ENCODE peak calls at places on chromosomes 4 and X, in six cellular contexts. One of them, this sample, is unnamed.
A peak's percentile ranks its signal among the peaks of the same experiment; 100 is the strongest.

GRCh38 chrX:140733766-140734342 is 24.3 kb downstream of the LINC00632 start:
- DNase-seq in DND-41: peak; percentile 10
- DNase-seq in nephron progenitor cell: peak; percentile 38
- DNase-seq in AG04450: no peak
- DNase-seq in tibial nerve: no peak
- DNase-seq in fibroblast of lung: peak; percentile 70
- DNase-seq in this sample: peak; percentile 12

GRCh38 chr4:110617095-110617494 is 5.8 kb downstream of the PITX2 start:
- DNase-seq in DND-41: no peak
- DNase-seq in nephron progenitor cell: no peak
- DNase-seq in AG04450: no peak
- DNase-seq in tibial nerve: no peak
- DNase-seq in fibroblast of lung: no peak
- DNase-seq in this sample: no peak

GRCh38 chrX:68945603-68946228 is 116.9 kb downstream of the EFNB1 start:
- DNase-seq in DND-41: peak; percentile 5
- DNase-seq in nephron progenitor cell: no peak
- DNase-seq in AG04450: no peak
- DNase-seq in tibial nerve: no peak
- DNase-seq in fibroblast of lung: peak; percentile 83
- DNase-seq in this sample: no peak

GRCh38 chrX:48278958-48279357 is 23.8 kb downstream of the SSX1 start:
- DNase-seq in DND-41: peak; percentile 3
- DNase-seq in nephron progenitor cell: no peak
- DNase-seq in AG04450: no peak
- DNase-seq in tibial nerve: peak; percentile 36
- DNase-seq in fibroblast of lung: no peak
- DNase-seq in this sample: peak; percentile 6

GRCh38 chr4:170025523-170026252 is 507 bp downstream of the MFAP3L start:
- DNase-seq in DND-41: no peak
- DNase-seq in nephron progenitor cell: no peak
- DNase-seq in AG04450: no peak
- DNase-seq in tibial nerve: no peak
- DNase-seq in fibroblast of lung: peak; percentile 15
- DNase-seq in this sample: no peak

GRCh38 chr4:54837576-54838140 is 179.9 kb downstream of the KIT start:
- DNase-seq in DND-41: no peak
- DNase-seq in nephron progenitor cell: no peak
- DNase-seq in AG04450: no peak
- DNase-seq in tibial nerve: no peak
- DNase-seq in fibroblast of lung: peak; percentile 6
- DNase-seq in this sample: no peak

GRCh38 chr4:82423245-82424054 is 6.8 kb downstream of the HNRNPDL start:
- DNase-seq in DND-41: no peak
- DNase-seq in nephron progenitor cell: no peak
- DNase-seq in AG04450: no peak
- DNase-seq in tibial nerve: no peak
- DNase-seq in fibroblast of lung: no peak
- DNase-seq in this sample: no peak

GRCh38 chrX:56975611-56976010 is 19.7 kb downstream of the SPIN3 start:
- DNase-seq in DND-41: peak; percentile 5
- DNase-seq in nephron progenitor cell: no peak
- DNase-seq in AG04450: no peak
- DNase-seq in tibial nerve: no peak
- DNase-seq in fibroblast of lung: no peak
- DNase-seq in this sample: peak; percentile 22

GRCh38 chr4:37882665-37883296 is 8.1 kb upstream of the TBC1D1 start:
- DNase-seq in DND-41: no peak
- DNase-seq in nephron progenitor cell: no peak
- DNase-seq in AG04450: no peak
- DNase-seq in tibial nerve: no peak
- DNase-seq in fibroblast of lung: no peak
- DNase-seq in this sample: no peak

GRCh38 chr4:140049024-140049923 is 104.7 kb downstream of the MAML3 start:
- DNase-seq in DND-41: peak; percentile 88
- DNase-seq in nephron progenitor cell: peak; percentile 50
- DNase-seq in AG04450: no peak
- DNase-seq in tibial nerve: no peak
- DNase-seq in fibroblast of lung: peak; percentile 59
- DNase-seq in this sample: peak; percentile 91

GRCh38 chr4:56658410-56659003 is 22.6 kb downstream of the HOPX start:
- DNase-seq in DND-41: no peak
- DNase-seq in nephron progenitor cell: no peak
- DNase-seq in AG04450: no peak
- DNase-seq in tibial nerve: no peak
- DNase-seq in fibroblast of lung: no peak
- DNase-seq in this sample: peak; percentile 31

GRCh38 chr4:112082954-112083586 is 62.2 kb upstream of the FAM241A start:
- DNase-seq in DND-41: no peak
- DNase-seq in nephron progenitor cell: no peak
- DNase-seq in AG04450: peak; percentile 21
- DNase-seq in tibial nerve: no peak
- DNase-seq in fibroblast of lung: peak; percentile 77
- DNase-seq in this sample: no peak

GRCh38 chr4:7268941-7269340 is 76.6 kb downstream of the SORCS2 start:
- DNase-seq in DND-41: no peak
- DNase-seq in nephron progenitor cell: no peak
- DNase-seq in AG04450: no peak
- DNase-seq in tibial nerve: no peak
- DNase-seq in fibroblast of lung: no peak
- DNase-seq in this sample: no peak

GRCh38 chrX:134542485-134542884 is 82.5 kb downstream of the HPRT1 start:
- DNase-seq in DND-41: peak; percentile 63
- DNase-seq in nephron progenitor cell: peak; percentile 13
- DNase-seq in AG04450: no peak
- DNase-seq in tibial nerve: no peak
- DNase-seq in fibroblast of lung: peak; percentile 80
- DNase-seq in this sample: peak; percentile 41

GRCh38 chrX:135914404-135914803 is 20.9 kb downstream of the SAGE1 start:
- DNase-seq in DND-41: no peak
- DNase-seq in nephron progenitor cell: no peak
- DNase-seq in AG04450: no peak
- DNase-seq in tibial nerve: no peak
- DNase-seq in fibroblast of lung: no peak
- DNase-seq in this sample: no peak

GRCh38 chrX:2732076-2732475 is 19.8 kb upstream of the XG start:
- DNase-seq in DND-41: no peak
- DNase-seq in nephron progenitor cell: no peak
- DNase-seq in AG04450: no peak
- DNase-seq in tibial nerve: no peak
- DNase-seq in fibroblast of lung: no peak
- DNase-seq in this sample: no peak

GRCh38 chr4:175562111-175562510 is 250.0 kb downstream of the GPM6A start:
- DNase-seq in DND-41: no peak
- DNase-seq in nephron progenitor cell: no peak
- DNase-seq in AG04450: no peak
- DNase-seq in tibial nerve: no peak
- DNase-seq in fibroblast of lung: no peak
- DNase-seq in this sample: no peak

GRCh38 chr4:54547299-54548097 is 110.3 kb upstream of the KIT start:
- DNase-seq in DND-41: no peak
- DNase-seq in nephron progenitor cell: no peak
- DNase-seq in AG04450: no peak
- DNase-seq in tibial nerve: no peak
- DNase-seq in fibroblast of lung: no peak
- DNase-seq in this sample: peak; percentile 23

GRCh38 chr4:52376107-52376704 is 282.9 kb downstream of the USP46 start:
- DNase-seq in DND-41: peak; percentile 29
- DNase-seq in nephron progenitor cell: peak; percentile 41
- DNase-seq in AG04450: peak; percentile 7
- DNase-seq in tibial nerve: no peak
- DNase-seq in fibroblast of lung: peak; percentile 68
- DNase-seq in this sample: peak; percentile 41

GRCh38 chrX:132622130-132622529 is 133.3 kb upstream of the MBNL3 start:
- DNase-seq in DND-41: no peak
- DNase-seq in nephron progenitor cell: no peak
- DNase-seq in AG04450: no peak
- DNase-seq in tibial nerve: no peak
- DNase-seq in fibroblast of lung: peak; percentile 43
- DNase-seq in this sample: no peak

GRCh38 chr4:140157341-140157740 is 3.4 kb upstream of the MAML3 start:
- DNase-seq in DND-41: no peak
- DNase-seq in nephron progenitor cell: no peak
- DNase-seq in AG04450: no peak
- DNase-seq in tibial nerve: no peak
- DNase-seq in fibroblast of lung: no peak
- DNase-seq in this sample: no peak

GRCh38 chr4:53596901-53597300 is 5.6 kb upstream of the LNX1 start:
- DNase-seq in DND-41: no peak
- DNase-seq in nephron progenitor cell: no peak
- DNase-seq in AG04450: no peak
- DNase-seq in tibial nerve: no peak
- DNase-seq in fibroblast of lung: no peak
- DNase-seq in this sample: no peak

GRCh38 chr4:87133183-87133582 is 87.2 kb downstream of the KLHL8 start:
- DNase-seq in DND-41: no peak
- DNase-seq in nephron progenitor cell: no peak
- DNase-seq in AG04450: no peak
- DNase-seq in tibial nerve: no peak
- DNase-seq in fibroblast of lung: no peak
- DNase-seq in this sample: no peak

GRCh38 chr4:52659722-52660261 is 691 bp upstream of the USP46 start:
- DNase-seq in DND-41: peak; percentile 11
- DNase-seq in nephron progenitor cell: peak; percentile 45
- DNase-seq in AG04450: no peak
- DNase-seq in tibial nerve: peak; percentile 31
- DNase-seq in fibroblast of lung: peak; percentile 32
- DNase-seq in this sample: no peak

GRCh38 chr4:20276848-20277247 is 25.1 kb downstream of the SLIT2 start:
- DNase-seq in DND-41: no peak
- DNase-seq in nephron progenitor cell: no peak
- DNase-seq in AG04450: no peak
- DNase-seq in tibial nerve: no peak
- DNase-seq in fibroblast of lung: no peak
- DNase-seq in this sample: no peak

GRCh38 chr4:2168469-2169319 is 73.2 kb downstream of the HAUS3 start:
- DNase-seq in DND-41: no peak
- DNase-seq in nephron progenitor cell: no peak
- DNase-seq in AG04450: no peak
- DNase-seq in tibial nerve: no peak
- DNase-seq in fibroblast of lung: no peak
- DNase-seq in this sample: no peak

GRCh38 chr4:138452823-138453222 is 210.7 kb upstream of the SLC7A11 start:
- DNase-seq in DND-41: no peak
- DNase-seq in nephron progenitor cell: no peak
- DNase-seq in AG04450: no peak
- DNase-seq in tibial nerve: no peak
- DNase-seq in fibroblast of lung: no peak
- DNase-seq in this sample: no peak

GRCh38 chrX:38055170-38055847 is 49.0 kb downstream of the SYTL5 start:
- DNase-seq in DND-41: no peak
- DNase-seq in nephron progenitor cell: no peak
- DNase-seq in AG04450: no peak
- DNase-seq in tibial nerve: no peak
- DNase-seq in fibroblast of lung: peak; percentile 62
- DNase-seq in this sample: no peak

GRCh38 chr4:61003301-61003700 is 196.8 kb upstream of the ADGRL3 start:
- DNase-seq in DND-41: no peak
- DNase-seq in nephron progenitor cell: no peak
- DNase-seq in AG04450: no peak
- DNase-seq in tibial nerve: no peak
- DNase-seq in fibroblast of lung: no peak
- DNase-seq in this sample: no peak

GRCh38 chr4:80171251-80171650 is 26.1 kb upstream of the PRDM8 start:
- DNase-seq in DND-41: no peak
- DNase-seq in nephron progenitor cell: no peak
- DNase-seq in AG04450: no peak
- DNase-seq in tibial nerve: no peak
- DNase-seq in fibroblast of lung: no peak
- DNase-seq in this sample: no peak

GRCh38 chrX:57282568-57282967 is 3.9 kb upstream of the FAAH2 start:
- DNase-seq in DND-41: no peak
- DNase-seq in nephron progenitor cell: no peak
- DNase-seq in AG04450: no peak
- DNase-seq in tibial nerve: no peak
- DNase-seq in fibroblast of lung: no peak
- DNase-seq in this sample: peak; percentile 60

GRCh38 chr4:145709843-145710242 is 29.9 kb downstream of the C4orf51 start:
- DNase-seq in DND-41: no peak
- DNase-seq in nephron progenitor cell: no peak
- DNase-seq in AG04450: peak; percentile 88
- DNase-seq in tibial nerve: no peak
- DNase-seq in fibroblast of lung: peak; percentile 86
- DNase-seq in this sample: no peak

GRCh38 chr4:79232555-79232954 is 93.3 kb downstream of the NAA11 start:
- DNase-seq in DND-41: no peak
- DNase-seq in nephron progenitor cell: no peak
- DNase-seq in AG04450: no peak
- DNase-seq in tibial nerve: no peak
- DNase-seq in fibroblast of lung: peak; percentile 73
- DNase-seq in this sample: no peak